ENCODE peak calls at places on chromosome 18, in nine cellular contexts. O, V, Z, S, H, M, Y, R and X are unnamed samples.

GRCh38 chr18:8426401-8426800 is 182.8 kb upstream of the RAB12 start:
- DNase-seq in R (no peak), M (no peak), S (peak; percentile 66), H (no peak), V (no peak), O (no peak), Y (no peak), Z (no peak), X (no peak)

GRCh38 chr18:55402731-55403405 is 185.1 kb downstream of the TCF4 start:
- DNase-seq in V (no peak), R (no peak), O (no peak), Z (no peak), Y (no peak), S (no peak), H (no peak), M (no peak), X (no peak)

GRCh38 chr18:49277395-49278036 is 182.9 kb downstream of the DYM start:
- DNase-seq in S (no peak), H (no peak), Y (no peak), M (no peak), Z (peak; percentile 56), O (no peak), R (no peak), V (no peak), X (no peak)

GRCh38 chr18:75330308-75330707 is 97.2 kb downstream of the SMIM21 start:
- DNase-seq in Z (no peak), S (no peak), Y (no peak), V (no peak), O (no peak), M (no peak), R (no peak), H (no peak), X (no peak)

GRCh38 chr18:76686737-76687231 is 135.6 kb upstream of the ZNF236 start:
- DNase-seq in Z (peak; percentile 63), Y (peak; percentile 70), R (peak; percentile 85), V (peak; percentile 75), H (no peak), O (peak; percentile 49), M (peak; percentile 73), S (peak; percentile 64), X (no peak)

GRCh38 chr18:55579471-55579870 is 8.5 kb downstream of the TCF4 start:
- DNase-seq in M (no peak), Y (no peak), Z (no peak), S (no peak), O (no peak), H (no peak), V (no peak), R (no peak), X (no peak)

GRCh38 chr18:74506405-74507119 is 10.4 kb downstream of the CNDP2 start:
- DNase-seq in Y (peak; percentile 6), Z (no peak), H (no peak), M (no peak), O (no peak), V (peak; percentile 49), S (no peak), R (peak; percentile 68), X (no peak)

GRCh38 chr18:80154293-80154692 is 45.2 kb downstream of the ADNP2 start:
- DNase-seq in Y (no peak), R (peak; percentile 29), V (no peak), S (peak; percentile 66), O (no peak), Z (no peak), M (no peak), H (no peak), X (no peak)

GRCh38 chr18:29879763-29880162 is 1162.8 kb downstream of the DSC3 start:
- DNase-seq in H (no peak), S (peak; percentile 51), R (no peak), V (no peak), Z (no peak), M (no peak), O (no peak), Y (no peak), X (no peak)

GRCh38 chr18:23237524-23238151 is 102.4 kb downstream of the CABLES1 start:
- DNase-seq in V (no peak), S (peak; percentile 91), Z (peak; percentile 53), R (peak; percentile 71), O (no peak), M (peak; percentile 76), H (no peak), Y (no peak), X (peak; percentile 13)

GRCh38 chr18:77139619-77140018 is 7.0 kb upstream of the MBP start:
- DNase-seq in S (no peak), V (no peak), O (no peak), Y (no peak), Z (no peak), R (no peak), M (no peak), H (no peak), X (no peak)

GRCh38 chr18:13543811-13544732 is 182.3 kb downstream of the FAM210A start:
- DNase-seq in S (peak; percentile 30), M (no peak), Y (no peak), O (no peak), Z (no peak), V (no peak), R (no peak), H (no peak), X (no peak)

GRCh38 chr18:57397440-57397839 is 37.7 kb upstream of the ONECUT2 start:
- DNase-seq in M (no peak), H (no peak), Z (peak; percentile 25), S (peak; percentile 10), R (no peak), V (peak; percentile 13), O (no peak), Y (no peak), X (no peak)

GRCh38 chr18:57231846-57232245 is 85.0 kb downstream of the BOD1L2 start:
- DNase-seq in Z (no peak), O (no peak), V (no peak), R (no peak), M (no peak), H (no peak), Y (no peak), S (no peak), X (no peak)

GRCh38 chr18:74251297-74252031 is 40.3 kb downstream of the CYB5A start:
- DNase-seq in S (peak; percentile 72), R (no peak), O (no peak), Z (no peak), V (peak; percentile 46), Y (peak; percentile 49), H (no peak), M (no peak), X (no peak)

GRCh38 chr18:63186520-63186919 is 133.0 kb downstream of the BCL2 start:
- DNase-seq in Z (no peak), S (no peak), V (no peak), H (no peak), O (no peak), M (no peak), Y (no peak), R (no peak), X (no peak)

GRCh38 chr18:63188063-63188462 is 131.5 kb downstream of the BCL2 start:
- DNase-seq in Z (no peak), M (no peak), V (no peak), O (peak; percentile 75), S (no peak), R (no peak), H (no peak), Y (no peak), X (no peak)

GRCh38 chr18:63183952-63184351 is 135.6 kb downstream of the BCL2 start:
- DNase-seq in H (no peak), Y (no peak), M (no peak), O (no peak), S (no peak), Z (no peak), R (no peak), V (no peak), X (no peak)

GRCh38 chr18:63186934-63187574 is 132.5 kb downstream of the BCL2 start:
- DNase-seq in V (no peak), M (no peak), H (no peak), Y (no peak), R (no peak), O (peak; percentile 15), S (no peak), Z (peak; percentile 15), X (no peak)

DNA sequence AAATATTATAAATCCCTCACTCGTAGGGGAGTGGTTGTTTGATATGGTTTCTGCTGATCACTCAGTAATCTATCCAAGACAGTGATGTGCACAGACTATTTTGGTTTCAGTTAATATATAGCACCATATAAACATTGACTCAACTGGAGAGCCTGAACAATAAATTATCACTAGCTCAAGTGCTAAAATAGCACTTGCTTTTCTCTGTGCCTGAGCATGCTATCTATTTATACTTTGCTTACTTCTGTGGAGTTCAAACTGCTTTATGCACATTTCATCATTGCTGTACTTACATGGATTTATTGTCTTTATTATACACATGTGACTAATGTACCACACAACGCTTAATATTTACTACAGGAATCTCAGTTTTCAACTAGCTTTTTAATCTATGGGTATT is 133.6 kb downstream of the BCL2 start:
- DNase-seq in H (no peak), O (no peak), M (no peak), V (no peak), S (no peak), Z (no peak), R (no peak), Y (no peak), X (no peak)
- H3K4me1 ChIP-seq in H (peaks cover 61% of the 10 kb centered on the region), O (peaks cover 37% of the 10 kb centered on the region), M (peaks cover 63% of the 10 kb centered on the region), V (peaks cover 59% of the 10 kb centered on the region), S (no peaks in the 10 kb centered on the region), Z (no peaks in the 10 kb centered on the region), R (peaks cover 10% of the 10 kb centered on the region), Y (peaks cover 10% of the 10 kb centered on the region), X (peaks cover 43% of the 10 kb centered on the region)

DNA sequence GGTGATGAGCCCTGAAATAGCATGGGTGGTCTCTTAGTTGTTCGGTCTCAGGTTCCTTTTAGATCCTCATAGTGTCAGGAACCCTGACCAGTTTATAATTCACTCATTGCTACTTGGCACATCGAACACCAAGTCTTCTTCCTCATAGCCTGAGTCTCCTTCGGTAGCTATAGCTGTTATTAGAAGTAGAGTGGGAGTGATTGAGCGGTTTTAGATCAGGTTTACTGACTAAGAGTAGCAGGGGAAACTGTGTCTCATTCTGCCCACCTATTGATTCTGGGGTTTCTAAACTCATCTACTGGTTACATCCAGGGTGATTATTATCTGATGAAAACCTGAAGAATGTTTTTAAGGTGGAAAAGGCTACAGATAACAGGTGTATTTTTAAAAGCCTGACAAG is 114.6 kb downstream of the SETBP1 start:
- DNase-seq in V (no peak), Z (no peak), Y (no peak), R (no peak), O (no peak), M (no peak), H (no peak), S (no peak), X (no peak)
- H3K4me1 ChIP-seq in V (peaks cover 65% of the 10 kb centered on the region), Z (no peaks in the 10 kb centered on the region), Y (peaks cover 43% of the 10 kb centered on the region), R (peaks cover 18% of the 10 kb centered on the region), O (peaks cover 35% of the 10 kb centered on the region), M (peaks cover 69% of the 10 kb centered on the region), H (no peaks in the 10 kb centered on the region), S (peaks cover 5% of the 10 kb centered on the region), X (peaks cover 34% of the 10 kb centered on the region)

DNA sequence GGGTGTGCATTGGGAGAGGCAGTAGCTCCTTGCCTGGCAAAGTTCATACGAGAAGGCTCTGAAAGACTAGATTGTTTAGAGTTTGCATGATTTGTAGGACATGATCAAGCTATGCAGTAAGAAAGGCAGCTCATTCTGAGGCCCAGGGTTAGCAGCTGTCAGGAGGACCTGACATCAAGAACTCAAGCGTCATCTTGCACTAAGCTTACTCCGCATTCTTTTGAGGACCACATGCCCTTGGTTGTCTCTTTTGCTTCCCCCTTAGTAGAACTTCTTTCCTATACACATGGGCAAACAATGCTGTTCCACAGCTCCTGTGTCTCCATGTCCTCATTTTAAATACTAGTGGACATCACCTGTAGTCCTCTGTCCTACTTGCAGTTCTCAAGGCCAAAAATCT is 14.0 kb downstream of the ZNF532 start:
- DNase-seq in M (no peak), Y (no peak), Z (no peak), R (no peak), V (no peak), S (no peak), O (no peak), H (no peak), X (no peak)
- H3K4me1 ChIP-seq in M (peaks cover 46% of the 10 kb centered on the region), Y (no peaks in the 10 kb centered on the region), Z (no peaks in the 10 kb centered on the region), R (peaks cover 10% of the 10 kb centered on the region), V (peaks cover 3% of the 10 kb centered on the region), S (peaks cover 17% of the 10 kb centered on the region), O (no peaks in the 10 kb centered on the region), H (no peaks in the 10 kb centered on the region), X (peaks cover 20% of the 10 kb centered on the region)

GRCh38 chr18:3624818-3625716 is 175.1 kb downstream of the TGIF1 start:
- DNase-seq in S (peak; percentile 89), Y (no peak), M (no peak), R (no peak), V (peak; percentile 76), H (peak; percentile 26), O (no peak), Z (peak; percentile 97), X (no peak)
- H3K4me1 ChIP-seq in S (peaks cover 13% of the 10 kb centered on the region), Y (no peaks in the 10 kb centered on the region), M (peaks cover 22% of the 10 kb centered on the region), R (peaks cover 8% of the 10 kb centered on the region), V (peaks cover 32% of the 10 kb centered on the region), H (peaks cover 16% of the 10 kb centered on the region), O (no peaks in the 10 kb centered on the region), Z (peaks cover 40% of the 10 kb centered on the region), X (peaks cover 27% of the 10 kb centered on the region)